ENCODE peak calls at places on chromosome 16, in six cellular contexts. R is NCI-H2029 treated with DMSO at 0.1 percent for 48 hours; O is upper lobe of right lung; G is Calu3; C is CD4-positive, alpha-beta memory T cell; S is T-helper 2 cell. L is an unnamed sample.

GRCh38 chr16:88705076-88705684 is 1.0 kb downstream of the RNF166 start:
- DNase-seq in R (no peak), O (no peak), G (no peak), C (peak; percentile 43), S (no peak), L (no peak)

GRCh38 chr16:81189100-81189664 is 49.3 kb upstream of the BCO1 start:
- DNase-seq in R (no peak), O (peak; percentile 85), G (no peak), C (no peak), S (no peak), L (no peak)

GRCh38 chr16:78844682-78845081 is 745.2 kb downstream of the WWOX start:
- DNase-seq in R (no peak), O (no peak), G (no peak), C (no peak), S (no peak), L (no peak)

GRCh38 chr16:26765087-26765486 is 301.6 kb upstream of the C16orf82 start:
- DNase-seq in R (no peak), O (no peak), G (peak; percentile 16), C (no peak), S (no peak), L (peak; percentile 15)

GRCh38 chr16:53784312-53784711 is 80.4 kb downstream of the FTO start:
- DNase-seq in R (no peak), O (no peak), G (no peak), C (no peak), S (no peak), L (no peak)

GRCh38 chr16:23182675-23183485 is at the start of gene SCNN1G:
- DNase-seq in R (no peak), O (peak; percentile 82), G (peak; percentile 14), C (no peak), S (no peak), L (peak; percentile 27)

GRCh38 chr16:58999751-59000150 is 265.6 kb upstream of the GOT2 start:
- DNase-seq in R (no peak), O (no peak), G (no peak), C (no peak), S (no peak), L (no peak)

GRCh38 chr16:56551796-56552738 is 12.8 kb upstream of the MT4 start:
- DNase-seq in R (no peak), O (no peak), G (no peak), C (no peak), S (no peak), L (no peak)

GRCh38 chr16:10016761-10017160 is 165.5 kb downstream of the GRIN2A start:
- DNase-seq in R (no peak), O (no peak), G (no peak), C (no peak), S (no peak), L (no peak)

GRCh38 chr16:31488630-31489564 is 6.0 kb downstream of the SLC5A2 start:
- DNase-seq in R (no peak), O (no peak), G (no peak), C (no peak), S (no peak), L (no peak)

GRCh38 chr16:27511657-27512056 is 38.1 kb downstream of the GTF3C1 start:
- DNase-seq in R (no peak), O (no peak), G (no peak), C (no peak), S (no peak), L (no peak)

GRCh38 chr16:8712589-8713361 is 38.4 kb downstream of the ABAT start:
- DNase-seq in R (no peak), O (no peak), G (no peak), C (no peak), S (no peak), L (peak; percentile 22)

GRCh38 chr16:11481987-11482386 is 104.7 kb downstream of the LITAF start:
- DNase-seq in R (no peak), O (no peak), G (no peak), C (no peak), S (no peak), L (no peak)

GRCh38 chr16:79997257-79997656 is 396.7 kb upstream of the MAF start:
- DNase-seq in R (no peak), O (no peak), G (peak; percentile 20), C (no peak), S (no peak), L (peak; percentile 10)

GRCh38 chr16:9000664-9001063 is 37.0 kb upstream of the USP7 start:
- DNase-seq in R (no peak), O (no peak), G (no peak), C (no peak), S (no peak), L (no peak)